ENCODE peak calls at places on chromosome 4, in nine cellular contexts. One of them, this sample, is unnamed.

GRCh38 chr4:38930199-38930598 is 62.6 kb downstream of the FAM114A1 start:
- DNase-seq in activated CD8-positive, alpha-beta memory T cell treated with anti-CD3 and anti-CD28 coated beads, Interleukin-2, amount 50 U/mL, for 48 hours: no peak
- DNase-seq in iris pigment epithelial cell: no peak
- DNase-seq in HS-5: no peak
- DNase-seq in nucleus accumbens: no peak
- DNase-seq in foreskin melanocyte: no peak
- DNase-seq in stimulated activated naive B cell treated with anti-CD40 and anti-IgM and Interleukin-4, amounts not matched to agents 10 μg/mL and 1 μg/mL and 100 μg/mL, for 72 hours: peak
- DNase-seq in colonic mucosa: no peak
- DNase-seq in WTC11: no peak
- DNase-seq in this sample: no peak

GRCh38 chr4:105184316-105184988 is 37.8 kb downstream of the TET2 start:
- DNase-seq in HS-5: no peak
- DNase-seq in colonic mucosa: no peak
- DNase-seq in WTC11: no peak
- DNase-seq in foreskin melanocyte: no peak
- DNase-seq in stimulated activated naive B cell treated with anti-CD40 and anti-IgM and Interleukin-4, amounts not matched to agents 10 μg/mL and 1 μg/mL and 100 μg/mL, for 72 hours: no peak
- DNase-seq in nucleus accumbens: no peak
- DNase-seq in iris pigment epithelial cell: no peak
- DNase-seq in activated CD8-positive, alpha-beta memory T cell treated with anti-CD3 and anti-CD28 coated beads, Interleukin-2, amount 50 U/mL, for 48 hours: no peak
- DNase-seq in this sample: no peak

GRCh38 chr4:141435446-141436225 is 200.7 kb upstream of the IL15 start:
- DNase-seq in stimulated activated naive B cell treated with anti-CD40 and anti-IgM and Interleukin-4, amounts not matched to agents 10 μg/mL and 1 μg/mL and 100 μg/mL, for 72 hours: no peak
- DNase-seq in activated CD8-positive, alpha-beta memory T cell treated with anti-CD3 and anti-CD28 coated beads, Interleukin-2, amount 50 U/mL, for 48 hours: no peak
- DNase-seq in iris pigment epithelial cell: peak
- DNase-seq in foreskin melanocyte: no peak
- DNase-seq in WTC11: no peak
- DNase-seq in HS-5: no peak
- DNase-seq in nucleus accumbens: no peak
- DNase-seq in colonic mucosa: no peak
- DNase-seq in this sample: no peak

GRCh38 chr4:77001907-77002306 is 52.4 kb downstream of the SEPTIN11 start:
- DNase-seq in nucleus accumbens: no peak
- DNase-seq in WTC11: no peak
- DNase-seq in foreskin melanocyte: peak
- DNase-seq in activated CD8-positive, alpha-beta memory T cell treated with anti-CD3 and anti-CD28 coated beads, Interleukin-2, amount 50 U/mL, for 48 hours: no peak
- DNase-seq in iris pigment epithelial cell: peak
- DNase-seq in HS-5: no peak
- DNase-seq in stimulated activated naive B cell treated with anti-CD40 and anti-IgM and Interleukin-4, amounts not matched to agents 10 μg/mL and 1 μg/mL and 100 μg/mL, for 72 hours: no peak
- DNase-seq in colonic mucosa: no peak
- DNase-seq in this sample: no peak

GRCh38 chr4:77240469-77241066 is 83.6 kb downstream of the CCNG2 start:
- DNase-seq in WTC11: peak
- DNase-seq in colonic mucosa: peak
- DNase-seq in foreskin melanocyte: peak
- DNase-seq in activated CD8-positive, alpha-beta memory T cell treated with anti-CD3 and anti-CD28 coated beads, Interleukin-2, amount 50 U/mL, for 48 hours: peak
- DNase-seq in stimulated activated naive B cell treated with anti-CD40 and anti-IgM and Interleukin-4, amounts not matched to agents 10 μg/mL and 1 μg/mL and 100 μg/mL, for 72 hours: peak
- DNase-seq in nucleus accumbens: peak
- DNase-seq in iris pigment epithelial cell: peak
- DNase-seq in HS-5: no peak
- DNase-seq in this sample: peak

GRCh38 chr4:143260750-143261149 is 75.9 kb upstream of the GAB1 start:
- DNase-seq in iris pigment epithelial cell: no peak
- DNase-seq in nucleus accumbens: no peak
- DNase-seq in WTC11: no peak
- DNase-seq in stimulated activated naive B cell treated with anti-CD40 and anti-IgM and Interleukin-4, amounts not matched to agents 10 μg/mL and 1 μg/mL and 100 μg/mL, for 72 hours: no peak
- DNase-seq in HS-5: no peak
- DNase-seq in activated CD8-positive, alpha-beta memory T cell treated with anti-CD3 and anti-CD28 coated beads, Interleukin-2, amount 50 U/mL, for 48 hours: no peak
- DNase-seq in colonic mucosa: no peak
- DNase-seq in foreskin melanocyte: no peak
- DNase-seq in this sample: no peak

GRCh38 chr4:125283702-125284279 is 31.0 kb upstream of the FAT4 start:
- DNase-seq in iris pigment epithelial cell: peak
- DNase-seq in WTC11: no peak
- DNase-seq in nucleus accumbens: no peak
- DNase-seq in HS-5: no peak
- DNase-seq in activated CD8-positive, alpha-beta memory T cell treated with anti-CD3 and anti-CD28 coated beads, Interleukin-2, amount 50 U/mL, for 48 hours: no peak
- DNase-seq in foreskin melanocyte: peak
- DNase-seq in colonic mucosa: no peak
- DNase-seq in stimulated activated naive B cell treated with anti-CD40 and anti-IgM and Interleukin-4, amounts not matched to agents 10 μg/mL and 1 μg/mL and 100 μg/mL, for 72 hours: no peak
- DNase-seq in this sample: peak

GRCh38 chr4:142238589-142238988 is 602.2 kb downstream of the IL15 start:
- DNase-seq in activated CD8-positive, alpha-beta memory T cell treated with anti-CD3 and anti-CD28 coated beads, Interleukin-2, amount 50 U/mL, for 48 hours: no peak
- DNase-seq in stimulated activated naive B cell treated with anti-CD40 and anti-IgM and Interleukin-4, amounts not matched to agents 10 μg/mL and 1 μg/mL and 100 μg/mL, for 72 hours: no peak
- DNase-seq in iris pigment epithelial cell: peak
- DNase-seq in nucleus accumbens: no peak
- DNase-seq in HS-5: peak
- DNase-seq in colonic mucosa: no peak
- DNase-seq in WTC11: no peak
- DNase-seq in foreskin melanocyte: no peak
- DNase-seq in this sample: no peak

GRCh38 chr4:84936123-84936522 is 30.4 kb downstream of the WDFY3 start:
- DNase-seq in iris pigment epithelial cell: no peak
- DNase-seq in nucleus accumbens: no peak
- DNase-seq in colonic mucosa: no peak
- DNase-seq in foreskin melanocyte: no peak
- DNase-seq in activated CD8-positive, alpha-beta memory T cell treated with anti-CD3 and anti-CD28 coated beads, Interleukin-2, amount 50 U/mL, for 48 hours: no peak
- DNase-seq in HS-5: no peak
- DNase-seq in WTC11: no peak
- DNase-seq in stimulated activated naive B cell treated with anti-CD40 and anti-IgM and Interleukin-4, amounts not matched to agents 10 μg/mL and 1 μg/mL and 100 μg/mL, for 72 hours: no peak
- DNase-seq in this sample: no peak

GRCh38 chr4:182189107-182189878 is 53.9 kb upstream of the TENM3 start:
- DNase-seq in stimulated activated naive B cell treated with anti-CD40 and anti-IgM and Interleukin-4, amounts not matched to agents 10 μg/mL and 1 μg/mL and 100 μg/mL, for 72 hours: no peak
- DNase-seq in nucleus accumbens: no peak
- DNase-seq in activated CD8-positive, alpha-beta memory T cell treated with anti-CD3 and anti-CD28 coated beads, Interleukin-2, amount 50 U/mL, for 48 hours: no peak
- DNase-seq in iris pigment epithelial cell: peak
- DNase-seq in foreskin melanocyte: peak
- DNase-seq in HS-5: peak
- DNase-seq in WTC11: no peak
- DNase-seq in colonic mucosa: no peak
- DNase-seq in this sample: no peak

GRCh38 chr4:17511950-17512795 is at the start of gene QDPR:
- DNase-seq in stimulated activated naive B cell treated with anti-CD40 and anti-IgM and Interleukin-4, amounts not matched to agents 10 μg/mL and 1 μg/mL and 100 μg/mL, for 72 hours: peak
- DNase-seq in HS-5: no peak
- DNase-seq in iris pigment epithelial cell: peak
- DNase-seq in nucleus accumbens: peak
- DNase-seq in foreskin melanocyte: peak
- DNase-seq in colonic mucosa: peak
- DNase-seq in activated CD8-positive, alpha-beta memory T cell treated with anti-CD3 and anti-CD28 coated beads, Interleukin-2, amount 50 U/mL, for 48 hours: peak
- DNase-seq in WTC11: peak
- DNase-seq in this sample: peak

GRCh38 chr4:107755841-107756356 is 35.9 kb upstream of the PAPSS1 start:
- DNase-seq in HS-5: no peak
- DNase-seq in WTC11: no peak
- DNase-seq in nucleus accumbens: no peak
- DNase-seq in colonic mucosa: no peak
- DNase-seq in activated CD8-positive, alpha-beta memory T cell treated with anti-CD3 and anti-CD28 coated beads, Interleukin-2, amount 50 U/mL, for 48 hours: no peak
- DNase-seq in foreskin melanocyte: peak
- DNase-seq in iris pigment epithelial cell: peak
- DNase-seq in stimulated activated naive B cell treated with anti-CD40 and anti-IgM and Interleukin-4, amounts not matched to agents 10 μg/mL and 1 μg/mL and 100 μg/mL, for 72 hours: no peak
- DNase-seq in this sample: peak

GRCh38 chr4:138222041-138222440 is 20.1 kb downstream of the SLC7A11 start:
- DNase-seq in colonic mucosa: no peak
- DNase-seq in HS-5: peak
- DNase-seq in activated CD8-positive, alpha-beta memory T cell treated with anti-CD3 and anti-CD28 coated beads, Interleukin-2, amount 50 U/mL, for 48 hours: no peak
- DNase-seq in nucleus accumbens: no peak
- DNase-seq in WTC11: no peak
- DNase-seq in foreskin melanocyte: no peak
- DNase-seq in iris pigment epithelial cell: peak
- DNase-seq in stimulated activated naive B cell treated with anti-CD40 and anti-IgM and Interleukin-4, amounts not matched to agents 10 μg/mL and 1 μg/mL and 100 μg/mL, for 72 hours: no peak
- DNase-seq in this sample: no peak

GRCh38 chr4:173025131-173025530 is 143.5 kb upstream of the GALNT7 start:
- DNase-seq in activated CD8-positive, alpha-beta memory T cell treated with anti-CD3 and anti-CD28 coated beads, Interleukin-2, amount 50 U/mL, for 48 hours: no peak
- DNase-seq in colonic mucosa: peak
- DNase-seq in iris pigment epithelial cell: peak
- DNase-seq in nucleus accumbens: peak
- DNase-seq in stimulated activated naive B cell treated with anti-CD40 and anti-IgM and Interleukin-4, amounts not matched to agents 10 μg/mL and 1 μg/mL and 100 μg/mL, for 72 hours: peak
- DNase-seq in HS-5: peak
- DNase-seq in WTC11: peak
- DNase-seq in foreskin melanocyte: peak
- DNase-seq in this sample: peak

GRCh38 chr4:15482346-15482745 is 12.7 kb downstream of the CC2D2A start:
- DNase-seq in HS-5: no peak
- DNase-seq in iris pigment epithelial cell: no peak
- DNase-seq in colonic mucosa: no peak
- DNase-seq in stimulated activated naive B cell treated with anti-CD40 and anti-IgM and Interleukin-4, amounts not matched to agents 10 μg/mL and 1 μg/mL and 100 μg/mL, for 72 hours: no peak
- DNase-seq in foreskin melanocyte: no peak
- DNase-seq in activated CD8-positive, alpha-beta memory T cell treated with anti-CD3 and anti-CD28 coated beads, Interleukin-2, amount 50 U/mL, for 48 hours: no peak
- DNase-seq in WTC11: no peak
- DNase-seq in nucleus accumbens: no peak
- DNase-seq in this sample: peak

GRCh38 chr4:91837608-91838029 is 466.1 kb upstream of the GRID2 start:
- DNase-seq in HS-5: peak
- DNase-seq in iris pigment epithelial cell: peak
- DNase-seq in WTC11: no peak
- DNase-seq in activated CD8-positive, alpha-beta memory T cell treated with anti-CD3 and anti-CD28 coated beads, Interleukin-2, amount 50 U/mL, for 48 hours: no peak
- DNase-seq in stimulated activated naive B cell treated with anti-CD40 and anti-IgM and Interleukin-4, amounts not matched to agents 10 μg/mL and 1 μg/mL and 100 μg/mL, for 72 hours: no peak
- DNase-seq in nucleus accumbens: no peak
- DNase-seq in foreskin melanocyte: no peak
- DNase-seq in colonic mucosa: no peak
- DNase-seq in this sample: no peak

GRCh38 chr4:167622481-167623240 is 388.4 kb upstream of the SPOCK3 start:
- DNase-seq in colonic mucosa: peak
- DNase-seq in stimulated activated naive B cell treated with anti-CD40 and anti-IgM and Interleukin-4, amounts not matched to agents 10 μg/mL and 1 μg/mL and 100 μg/mL, for 72 hours: peak
- DNase-seq in nucleus accumbens: peak
- DNase-seq in iris pigment epithelial cell: peak
- DNase-seq in foreskin melanocyte: peak
- DNase-seq in HS-5: peak
- DNase-seq in activated CD8-positive, alpha-beta memory T cell treated with anti-CD3 and anti-CD28 coated beads, Interleukin-2, amount 50 U/mL, for 48 hours: peak
- DNase-seq in WTC11: peak
- DNase-seq in this sample: peak

GRCh38 chr4:8386731-8387130 is 53.8 kb downstream of the ACOX3 start:
- DNase-seq in iris pigment epithelial cell: no peak
- DNase-seq in foreskin melanocyte: no peak
- DNase-seq in activated CD8-positive, alpha-beta memory T cell treated with anti-CD3 and anti-CD28 coated beads, Interleukin-2, amount 50 U/mL, for 48 hours: no peak
- DNase-seq in WTC11: no peak
- DNase-seq in nucleus accumbens: no peak
- DNase-seq in HS-5: no peak
- DNase-seq in colonic mucosa: no peak
- DNase-seq in stimulated activated naive B cell treated with anti-CD40 and anti-IgM and Interleukin-4, amounts not matched to agents 10 μg/mL and 1 μg/mL and 100 μg/mL, for 72 hours: no peak
- DNase-seq in this sample: no peak

GRCh38 chr4:79164961-79165610 is 160.8 kb downstream of the NAA11 start:
- DNase-seq in colonic mucosa: no peak
- DNase-seq in HS-5: no peak
- DNase-seq in nucleus accumbens: no peak
- DNase-seq in WTC11: no peak
- DNase-seq in iris pigment epithelial cell: no peak
- DNase-seq in activated CD8-positive, alpha-beta memory T cell treated with anti-CD3 and anti-CD28 coated beads, Interleukin-2, amount 50 U/mL, for 48 hours: no peak
- DNase-seq in foreskin melanocyte: no peak
- DNase-seq in stimulated activated naive B cell treated with anti-CD40 and anti-IgM and Interleukin-4, amounts not matched to agents 10 μg/mL and 1 μg/mL and 100 μg/mL, for 72 hours: no peak
- DNase-seq in this sample: peak

GRCh38 chr4:107058828-107059227 is 22.7 kb upstream of the DKK2 start:
- DNase-seq in colonic mucosa: no peak
- DNase-seq in stimulated activated naive B cell treated with anti-CD40 and anti-IgM and Interleukin-4, amounts not matched to agents 10 μg/mL and 1 μg/mL and 100 μg/mL, for 72 hours: no peak
- DNase-seq in activated CD8-positive, alpha-beta memory T cell treated with anti-CD3 and anti-CD28 coated beads, Interleukin-2, amount 50 U/mL, for 48 hours: no peak
- DNase-seq in HS-5: no peak
- DNase-seq in iris pigment epithelial cell: peak
- DNase-seq in foreskin melanocyte: no peak
- DNase-seq in WTC11: no peak
- DNase-seq in nucleus accumbens: no peak
- DNase-seq in this sample: no peak

GRCh38 chr4:71630783-71631182 is 153.1 kb downstream of the GC start:
- DNase-seq in foreskin melanocyte: no peak
- DNase-seq in stimulated activated naive B cell treated with anti-CD40 and anti-IgM and Interleukin-4, amounts not matched to agents 10 μg/mL and 1 μg/mL and 100 μg/mL, for 72 hours: no peak
- DNase-seq in nucleus accumbens: no peak
- DNase-seq in iris pigment epithelial cell: no peak
- DNase-seq in activated CD8-positive, alpha-beta memory T cell treated with anti-CD3 and anti-CD28 coated beads, Interleukin-2, amount 50 U/mL, for 48 hours: no peak
- DNase-seq in colonic mucosa: no peak
- DNase-seq in HS-5: no peak
- DNase-seq in WTC11: no peak
- DNase-seq in this sample: no peak

GRCh38 chr4:98516441-98517323 is 141.7 kb downstream of the TSPAN5 start:
- DNase-seq in activated CD8-positive, alpha-beta memory T cell treated with anti-CD3 and anti-CD28 coated beads, Interleukin-2, amount 50 U/mL, for 48 hours: no peak
- DNase-seq in foreskin melanocyte: no peak
- DNase-seq in nucleus accumbens: no peak
- DNase-seq in HS-5: no peak
- DNase-seq in colonic mucosa: no peak
- DNase-seq in stimulated activated naive B cell treated with anti-CD40 and anti-IgM and Interleukin-4, amounts not matched to agents 10 μg/mL and 1 μg/mL and 100 μg/mL, for 72 hours: no peak
- DNase-seq in iris pigment epithelial cell: peak
- DNase-seq in WTC11: no peak
- DNase-seq in this sample: no peak

GRCh38 chr4:124783847-124784246 is 71.3 kb upstream of the ANKRD50 start:
- DNase-seq in colonic mucosa: no peak
- DNase-seq in stimulated activated naive B cell treated with anti-CD40 and anti-IgM and Interleukin-4, amounts not matched to agents 10 μg/mL and 1 μg/mL and 100 μg/mL, for 72 hours: no peak
- DNase-seq in WTC11: no peak
- DNase-seq in iris pigment epithelial cell: peak
- DNase-seq in nucleus accumbens: no peak
- DNase-seq in HS-5: no peak
- DNase-seq in foreskin melanocyte: no peak
- DNase-seq in activated CD8-positive, alpha-beta memory T cell treated with anti-CD3 and anti-CD28 coated beads, Interleukin-2, amount 50 U/mL, for 48 hours: no peak
- DNase-seq in this sample: no peak

GRCh38 chr4:145956288-145956890 is 17.8 kb upstream of the ZNF827 start:
- DNase-seq in activated CD8-positive, alpha-beta memory T cell treated with anti-CD3 and anti-CD28 coated beads, Interleukin-2, amount 50 U/mL, for 48 hours: no peak
- DNase-seq in HS-5: no peak
- DNase-seq in colonic mucosa: peak
- DNase-seq in nucleus accumbens: no peak
- DNase-seq in WTC11: peak
- DNase-seq in stimulated activated naive B cell treated with anti-CD40 and anti-IgM and Interleukin-4, amounts not matched to agents 10 μg/mL and 1 μg/mL and 100 μg/mL, for 72 hours: peak
- DNase-seq in iris pigment epithelial cell: peak
- DNase-seq in foreskin melanocyte: no peak
- DNase-seq in this sample: peak

GRCh38 chr4:159860945-159861344 is 758.1 kb downstream of the RAPGEF2 start:
- DNase-seq in WTC11: no peak
- DNase-seq in HS-5: no peak
- DNase-seq in colonic mucosa: no peak
- DNase-seq in nucleus accumbens: no peak
- DNase-seq in activated CD8-positive, alpha-beta memory T cell treated with anti-CD3 and anti-CD28 coated beads, Interleukin-2, amount 50 U/mL, for 48 hours: no peak
- DNase-seq in foreskin melanocyte: no peak
- DNase-seq in stimulated activated naive B cell treated with anti-CD40 and anti-IgM and Interleukin-4, amounts not matched to agents 10 μg/mL and 1 μg/mL and 100 μg/mL, for 72 hours: no peak
- DNase-seq in iris pigment epithelial cell: no peak
- DNase-seq in this sample: no peak

GRCh38 chr4:100299019-100299418 is 108.8 kb upstream of the DDIT4L start:
- DNase-seq in colonic mucosa: no peak
- DNase-seq in stimulated activated naive B cell treated with anti-CD40 and anti-IgM and Interleukin-4, amounts not matched to agents 10 μg/mL and 1 μg/mL and 100 μg/mL, for 72 hours: no peak
- DNase-seq in HS-5: peak
- DNase-seq in iris pigment epithelial cell: peak
- DNase-seq in nucleus accumbens: no peak
- DNase-seq in foreskin melanocyte: peak
- DNase-seq in activated CD8-positive, alpha-beta memory T cell treated with anti-CD3 and anti-CD28 coated beads, Interleukin-2, amount 50 U/mL, for 48 hours: no peak
- DNase-seq in WTC11: no peak
- DNase-seq in this sample: no peak

GRCh38 chr4:112127048-112127637 is 18.1 kb upstream of the FAM241A start:
- DNase-seq in stimulated activated naive B cell treated with anti-CD40 and anti-IgM and Interleukin-4, amounts not matched to agents 10 μg/mL and 1 μg/mL and 100 μg/mL, for 72 hours: no peak
- DNase-seq in nucleus accumbens: no peak
- DNase-seq in WTC11: no peak
- DNase-seq in foreskin melanocyte: no peak
- DNase-seq in colonic mucosa: no peak
- DNase-seq in iris pigment epithelial cell: peak
- DNase-seq in activated CD8-positive, alpha-beta memory T cell treated with anti-CD3 and anti-CD28 coated beads, Interleukin-2, amount 50 U/mL, for 48 hours: no peak
- DNase-seq in HS-5: no peak
- DNase-seq in this sample: no peak

GRCh38 chr4:110671679-110672078 is 48.8 kb upstream of the PITX2 start:
- DNase-seq in nucleus accumbens: no peak
- DNase-seq in stimulated activated naive B cell treated with anti-CD40 and anti-IgM and Interleukin-4, amounts not matched to agents 10 μg/mL and 1 μg/mL and 100 μg/mL, for 72 hours: no peak
- DNase-seq in HS-5: no peak
- DNase-seq in iris pigment epithelial cell: no peak
- DNase-seq in foreskin melanocyte: no peak
- DNase-seq in activated CD8-positive, alpha-beta memory T cell treated with anti-CD3 and anti-CD28 coated beads, Interleukin-2, amount 50 U/mL, for 48 hours: no peak
- DNase-seq in colonic mucosa: no peak
- DNase-seq in WTC11: no peak
- DNase-seq in this sample: no peak

GRCh38 chr4:140372607-140373327 is 679 bp upstream of the SCOC start:
- DNase-seq in nucleus accumbens: no peak
- DNase-seq in iris pigment epithelial cell: peak
- DNase-seq in colonic mucosa: no peak
- DNase-seq in HS-5: no peak
- DNase-seq in stimulated activated naive B cell treated with anti-CD40 and anti-IgM and Interleukin-4, amounts not matched to agents 10 μg/mL and 1 μg/mL and 100 μg/mL, for 72 hours: peak
- DNase-seq in foreskin melanocyte: no peak
- DNase-seq in activated CD8-positive, alpha-beta memory T cell treated with anti-CD3 and anti-CD28 coated beads, Interleukin-2, amount 50 U/mL, for 48 hours: no peak
- DNase-seq in WTC11: no peak
- DNase-seq in this sample: no peak

GRCh38 chr4:120052840-120053239 is 13.8 kb downstream of the MAD2L1 start:
- DNase-seq in nucleus accumbens: no peak
- DNase-seq in HS-5: peak
- DNase-seq in stimulated activated naive B cell treated with anti-CD40 and anti-IgM and Interleukin-4, amounts not matched to agents 10 μg/mL and 1 μg/mL and 100 μg/mL, for 72 hours: no peak
- DNase-seq in activated CD8-positive, alpha-beta memory T cell treated with anti-CD3 and anti-CD28 coated beads, Interleukin-2, amount 50 U/mL, for 48 hours: no peak
- DNase-seq in foreskin melanocyte: peak
- DNase-seq in WTC11: no peak
- DNase-seq in colonic mucosa: peak
- DNase-seq in iris pigment epithelial cell: peak
- DNase-seq in this sample: no peak

GRCh38 chr4:19857405-19857804 is 394.3 kb upstream of the SLIT2 start:
- DNase-seq in stimulated activated naive B cell treated with anti-CD40 and anti-IgM and Interleukin-4, amounts not matched to agents 10 μg/mL and 1 μg/mL and 100 μg/mL, for 72 hours: no peak
- DNase-seq in activated CD8-positive, alpha-beta memory T cell treated with anti-CD3 and anti-CD28 coated beads, Interleukin-2, amount 50 U/mL, for 48 hours: no peak
- DNase-seq in iris pigment epithelial cell: peak
- DNase-seq in colonic mucosa: no peak
- DNase-seq in nucleus accumbens: no peak
- DNase-seq in HS-5: no peak
- DNase-seq in WTC11: no peak
- DNase-seq in foreskin melanocyte: peak
- DNase-seq in this sample: no peak